ENCODE peak calls at places on chromosome 22, in six cellular contexts. Y is hippocampal formation; G is amniotic stem cell; E is left ventricle myocardium inferior; O is central memory CD4-positive, alpha-beta T cell; W is H9. R is an unnamed sample.
A peak's percentile ranks its signal among the peaks of the same experiment; 100 is the strongest.

GRCh38 chr22:35314161-35314942 is 14.7 kb downstream of the TOM1 start:
- DNase-seq in O (no peak), W (peak; percentile 59), E (no peak), Y (no peak), G (no peak), R (no peak)

GRCh38 chr22:47783433-47784366 is 1021.2 kb downstream of the TBC1D22A start:
- DNase-seq in O (no peak), E (no peak), Y (no peak), W (peak; percentile 69), G (no peak), R (peak; percentile 77)

GRCh38 chr22:46432164-46433068 is 96.9 kb downstream of the TRMU start:
- DNase-seq in W (no peak), G (no peak), O (peak; percentile 43), Y (no peak), E (no peak), R (no peak)

GRCh38 chr22:47094861-47095330 is 332.4 kb downstream of the TBC1D22A start:
- DNase-seq in G (no peak), O (no peak), W (no peak), E (no peak), Y (no peak), R (no peak)

GRCh38 chr22:23401111-23401909 is 178.8 kb downstream of the IGLL1 start:
- DNase-seq in G (peak; percentile 80), O (no peak), E (no peak), W (no peak), Y (no peak), R (peak; percentile 8)

GRCh38 chr22:32204211-32204855 is 540 bp downstream of the RFPL2 start:
- DNase-seq in E (no peak), G (no peak), W (peak; percentile 66), Y (no peak), O (peak; percentile 48), R (peak; percentile 63)

GRCh38 chr22:23762866-23763578 is at the start of gene C22orf15:
- DNase-seq in G (no peak), W (peak; percentile 77), O (no peak), E (no peak), Y (no peak), R (peak; percentile 65)

GRCh38 chr22:46578251-46578823 is 40.9 kb upstream of the CELSR1 start:
- DNase-seq in G (no peak), E (peak; percentile 21), O (no peak), W (peak; percentile 26), Y (no peak), R (no peak)

GRCh38 chr22:25208328-25208727 is 8.7 kb downstream of the CRYBB3 start:
- DNase-seq in O (no peak), G (no peak), W (no peak), Y (no peak), E (no peak), R (no peak)

GRCh38 chr22:19607198-19608113 is 83.2 kb upstream of the CLDN5 start:
- DNase-seq in E (no peak), W (peak; percentile 58), O (peak; percentile 50), G (no peak), Y (no peak), R (peak; percentile 37)

GRCh38 chr22:40212126-40212525 is 34.4 kb downstream of the TNRC6B start:
- DNase-seq in Y (no peak), O (no peak), E (no peak), G (no peak), W (no peak), R (no peak)

GRCh38 chr22:38927033-38927789 is 30.2 kb upstream of the APOBEC3A start:
- DNase-seq in G (peak; percentile 7), W (peak; percentile 89), Y (peak; percentile 67), O (peak; percentile 12), E (peak; percentile 74), R (peak; percentile 85)

GRCh38 chr22:47558828-47559700 is 796.6 kb downstream of the TBC1D22A start:
- DNase-seq in Y (no peak), W (no peak), O (no peak), G (no peak), E (no peak), R (no peak)

GRCh38 chr22:44954113-44954512 is 55.7 kb downstream of the PHF21B start:
- DNase-seq in W (no peak), G (no peak), E (no peak), O (no peak), Y (no peak), R (no peak)

GRCh38 chr22:23452231-23453010 is 127.7 kb downstream of the IGLL1 start:
- DNase-seq in W (no peak), Y (no peak), O (no peak), E (no peak), G (no peak), R (no peak)

GRCh38 chr22:28594784-28595324 is 84.8 kb downstream of the TTC28 start:
- DNase-seq in E (no peak), W (no peak), O (peak; percentile 17), Y (peak; percentile 90), G (peak; percentile 75), R (no peak)

GRCh38 chr22:25555506-25556060 is 8.9 kb upstream of the GRK3 start:
- DNase-seq in Y (no peak), O (no peak), E (no peak), W (no peak), G (no peak), R (no peak)

GRCh38 chr22:23837911-23838685 is 708 bp downstream of the DERL3 start:
- DNase-seq in O (no peak), E (no peak), Y (no peak), W (peak; percentile 48), G (no peak), R (no peak)

GRCh38 chr22:47449508-47450270 is 687.2 kb downstream of the TBC1D22A start:
- DNase-seq in O (no peak), Y (no peak), W (no peak), E (no peak), G (no peak), R (no peak)

GRCh38 chr22:36564422-36565151 is 35.6 kb upstream of the EIF3D start:
- DNase-seq in G (no peak), E (no peak), Y (no peak), W (no peak), O (no peak), R (no peak)

GRCh38 chr22:47847281-47847890 is 1084.9 kb downstream of the TBC1D22A start:
- DNase-seq in G (no peak), W (no peak), E (no peak), Y (no peak), O (no peak), R (no peak)

GRCh38 chr22:37016134-37016910 is 2.9 kb downstream of the TST start:
- DNase-seq in E (no peak), O (no peak), Y (no peak), W (no peak), G (no peak), R (no peak)

GRCh38 chr22:20131593-20131855 is at the start of gene ZDHHC8:
- DNase-seq in Y (no peak), G (no peak), W (no peak), O (peak; percentile 30), E (peak; percentile 58), R (no peak)

GRCh38 chr22:22573047-22573889 is 14.2 kb upstream of the PRAME start:
- DNase-seq in G (no peak), O (no peak), Y (no peak), W (no peak), E (no peak), R (no peak)

GRCh38 chr22:38437416-38437815 is 17.6 kb downstream of the KCNJ4 start:
- DNase-seq in G (no peak), Y (no peak), E (no peak), O (no peak), W (no peak), R (no peak)

GRCh38 chr22:48299124-48299523 is 1528.5 kb downstream of the BRD1 start:
- DNase-seq in O (no peak), G (no peak), Y (no peak), E (no peak), W (no peak), R (no peak)

GRCh38 chr22:20566420-20567260 is 59.2 kb downstream of the MED15 start:
- DNase-seq in O (peak; percentile 89), E (peak; percentile 12), G (peak; percentile 25), W (no peak), Y (no peak), R (no peak)

GRCh38 chr22:30876925-30877553 is 91.5 kb downstream of the MORC2 start:
- DNase-seq in E (peak; percentile 66), W (no peak), O (no peak), G (no peak), Y (peak; percentile 32), R (no peak)

GRCh38 chr22:47851586-47851985 is 1089.1 kb downstream of the TBC1D22A start:
- DNase-seq in G (no peak), E (no peak), O (no peak), W (no peak), Y (no peak), R (no peak)

GRCh38 chr22:17143826-17144225 is 15.3 kb downstream of the HDHD5 start:
- DNase-seq in Y (no peak), E (no peak), G (no peak), W (no peak), O (no peak), R (no peak)

GRCh38 chr22:37284807-37285355 is 2.6 kb downstream of the CYTH4 start:
- DNase-seq in Y (peak; percentile 36), O (peak; percentile 33), G (no peak), W (no peak), E (peak; percentile 49), R (no peak)

GRCh38 chr22:17706451-17706900 is 67.8 kb downstream of the BID start:
- DNase-seq in W (peak; percentile 41), E (no peak), G (peak; percentile 55), Y (peak; percentile 61), O (peak; percentile 17), R (no peak)

GRCh38 chr22:49099496-49100124 is 728.1 kb downstream of the BRD1 start:
- DNase-seq in G (no peak), W (no peak), Y (no peak), O (no peak), E (no peak), R (no peak)